ENCODE peak calls at places on chromosomes 1 and 21, in seven cellular contexts. P is H1, L is neuronal stem cell, E is IMR-90, B is mesendoderm, J is mesenchymal stem cell, Y is trophoblast cell. W is an unnamed sample.

GRCh38 chr1:23555949-23556640 is 3.2 kb downstream of the ID3 start:
- DNase-seq in P (peak), L (no peak), E (peak), B (peak), J (peak), Y (peak), W (peak)

GRCh38 chr1:159091547-159092397 is 15.2 kb upstream of the AIM2 start:
- DNase-seq in P (no peak), L (no peak), E (peak), B (no peak), J (peak), Y (no peak), W (no peak)

GRCh38 chr1:8343464-8344001 is 25.6 kb downstream of the SLC45A1 start:
- DNase-seq in P (no peak), L (no peak), E (peak), B (no peak), J (peak), Y (peak), W (peak)

GRCh38 chr1:177686929-177687328 is 282.9 kb downstream of the SEC16B start:
- DNase-seq in P (no peak), L (no peak), E (no peak), B (no peak), J (no peak), Y (no peak), W (no peak)

GRCh38 chr1:17437260-17438175 is 2.0 kb downstream of the RCC2 start:
- DNase-seq in P (no peak), L (peak), E (peak), B (peak), J (peak), Y (no peak), W (no peak)

GRCh38 chr1:55716151-55716550 is 501.0 kb upstream of the USP24 start:
- DNase-seq in P (no peak), L (no peak), E (peak), B (no peak), J (no peak), Y (no peak), W (no peak)

GRCh38 chr21:44955141-44955802 is 15.4 kb downstream of the SLX9 start:
- DNase-seq in P (no peak), L (no peak), E (peak), B (no peak), J (peak), Y (no peak), W (no peak)

GRCh38 chr1:226733876-226734414 is 5.1 kb downstream of the ITPKB start:
- DNase-seq in P (no peak), L (no peak), E (peak), B (no peak), J (no peak), Y (no peak), W (no peak)

GRCh38 chr1:154407021-154407865 is 2.1 kb downstream of the IL6R start:
- DNase-seq in P (no peak), L (no peak), E (no peak), B (no peak), J (peak), Y (no peak), W (no peak)

GRCh38 chr1:47575855-47576757 is 138.3 kb downstream of the FOXD2 start:
- DNase-seq in P (no peak), L (no peak), E (peak), B (peak), J (peak), Y (no peak), W (no peak)

DNA sequence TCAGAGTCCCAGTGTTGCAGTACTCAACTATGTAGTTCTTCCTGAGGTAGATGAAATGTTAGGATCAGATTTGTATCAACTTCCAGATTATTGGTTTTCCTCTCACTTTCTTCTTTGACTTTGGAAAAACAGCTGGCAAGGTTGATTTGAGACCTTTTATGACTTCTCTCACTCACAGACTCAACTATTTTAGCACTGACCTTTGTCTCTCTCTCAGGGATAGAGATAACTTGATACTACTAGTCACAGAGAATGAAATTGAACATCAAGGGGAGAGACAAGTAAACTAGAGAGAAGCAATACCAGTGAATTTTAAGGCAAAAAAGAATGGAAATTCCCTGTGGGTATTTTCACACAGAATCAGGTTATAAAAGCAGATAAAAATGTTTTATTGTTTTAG is 159.7 kb upstream of the B3GALT2 start:
- DNase-seq in P (no peak), L (no peak), E (no peak), B (no peak), J (no peak), Y (no peak), W (no peak)
- H2AK5ac ChIP-seq in P (no peak), L (no peak), E (no peak), B (no peak), J (no peak), Y (no peak), W (no peak)

DNA sequence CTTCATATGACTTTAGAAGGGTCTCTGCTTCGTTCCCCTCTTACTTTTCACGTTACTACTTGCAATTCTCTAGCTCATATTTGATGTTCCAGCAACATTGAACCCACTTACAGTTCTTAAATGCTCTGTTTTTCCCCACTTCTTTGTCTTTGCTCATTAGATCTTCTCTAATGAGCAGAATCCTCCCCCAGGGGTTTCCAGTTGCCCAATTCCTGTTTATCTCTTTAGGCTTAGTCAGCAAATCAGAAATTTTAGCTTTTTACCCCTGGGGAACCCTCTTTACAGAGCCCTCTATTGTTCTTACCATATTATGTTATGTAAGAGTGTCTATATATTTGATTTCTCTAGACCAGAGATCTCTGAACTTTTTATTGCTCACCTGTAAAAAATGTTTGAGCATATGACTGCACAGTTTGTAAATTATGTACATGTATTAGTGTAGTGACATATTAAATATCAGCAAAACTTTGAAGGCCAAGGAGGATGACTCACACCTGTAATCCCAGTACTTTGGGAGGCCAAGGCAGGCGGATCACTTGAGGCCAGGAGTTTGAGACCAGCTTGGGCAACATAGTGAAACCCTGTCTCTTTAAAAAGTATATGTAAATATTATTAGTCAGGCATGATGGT is 71.4 kb downstream of the FNBP1L start:
- DNase-seq in P (no peak), L (no peak), E (peak), B (no peak), J (peak), Y (no peak), W (no peak)
- H3K4me2 ChIP-seq in P (no peak), L (no peak), E (no peak), B (no peak), J (no peak), Y (no peak), W (no peak)

DNA sequence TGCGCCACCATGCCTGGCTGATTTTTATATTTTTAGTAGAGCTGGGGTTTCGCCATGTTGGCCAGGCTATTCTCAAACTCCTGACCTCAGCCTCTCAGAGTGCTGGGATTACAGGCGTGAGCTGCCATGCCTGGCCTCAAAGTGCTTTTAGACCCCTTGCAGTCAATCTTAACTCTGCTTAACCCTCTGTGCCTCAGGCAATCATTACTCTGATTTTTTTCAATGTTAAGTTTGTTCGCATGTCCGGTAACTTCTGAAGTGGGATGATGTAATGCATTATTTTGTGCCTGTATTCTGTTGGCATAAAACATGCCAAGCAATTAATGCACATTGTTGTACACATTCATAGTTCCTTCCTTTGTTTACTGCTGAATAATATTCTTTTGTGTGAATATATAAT is 18.6 kb downstream of the SMG7 start:
- DNase-seq in P (no peak), L (no peak), E (no peak), B (no peak), J (no peak), Y (no peak), W (no peak)
- H3K4ac ChIP-seq in P (no peak), L (no peak), E (no peak), B (no peak), J (no peak), Y (no peak), W (no peak)

GRCh38 chr1:4003846-4004505 is 103.9 kb upstream of the C1orf174 start:
- DNase-seq in P (no peak), L (no peak), E (no peak), B (no peak), J (no peak), Y (no peak), W (no peak)
- H2AK5ac ChIP-seq in P (no peak), L (no peak), E (no peak), B (no peak), J (no peak), Y (no peak), W (no peak)

DNA sequence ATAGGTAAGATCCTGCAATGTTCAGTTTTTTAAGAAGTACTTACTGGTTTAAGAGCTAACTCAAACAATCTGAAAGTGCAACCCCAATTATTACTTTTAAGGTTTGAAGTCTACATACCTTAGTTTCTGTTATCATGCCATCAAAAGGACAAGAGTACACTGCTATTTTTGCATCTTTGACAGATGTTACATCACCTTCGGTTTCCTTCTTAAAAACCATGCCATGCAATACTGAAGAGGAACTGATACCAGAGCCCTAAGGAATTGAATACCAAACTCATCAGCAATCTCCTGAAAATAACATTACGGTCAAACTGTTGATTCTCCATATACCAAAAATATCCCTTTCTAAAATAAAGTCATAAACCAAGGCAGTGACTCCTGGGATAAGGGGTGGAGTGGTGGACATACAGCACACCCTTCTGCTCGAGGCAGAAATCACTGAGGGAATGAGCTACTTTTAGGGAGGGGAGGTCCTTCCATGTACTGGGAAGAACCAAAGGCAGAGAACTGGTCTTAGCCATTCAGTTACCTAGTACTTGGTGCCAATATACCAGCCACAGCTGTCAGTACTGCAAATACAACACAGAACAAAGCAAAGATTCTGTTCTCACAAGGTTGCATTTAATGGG is 8.5 kb downstream of the CCT8 start:
- DNase-seq in P (no peak), L (no peak), E (no peak), B (no peak), J (no peak), Y (no peak), W (no peak)
- H3K4me2 ChIP-seq in P (no peak), L (no peak), E (no peak), B (no peak), J (no peak), Y (no peak), W (no peak)

GRCh38 chr1:43258370-43258769 is 11.4 kb upstream of the TMEM125 start:
- DNase-seq in P (no peak), L (no peak), E (no peak), B (no peak), J (no peak), Y (no peak), W (no peak)
- H3K4ac ChIP-seq in P (no peak), L (no peak), E (no peak), B (no peak), J (no peak), Y (no peak), W (no peak)

DNA sequence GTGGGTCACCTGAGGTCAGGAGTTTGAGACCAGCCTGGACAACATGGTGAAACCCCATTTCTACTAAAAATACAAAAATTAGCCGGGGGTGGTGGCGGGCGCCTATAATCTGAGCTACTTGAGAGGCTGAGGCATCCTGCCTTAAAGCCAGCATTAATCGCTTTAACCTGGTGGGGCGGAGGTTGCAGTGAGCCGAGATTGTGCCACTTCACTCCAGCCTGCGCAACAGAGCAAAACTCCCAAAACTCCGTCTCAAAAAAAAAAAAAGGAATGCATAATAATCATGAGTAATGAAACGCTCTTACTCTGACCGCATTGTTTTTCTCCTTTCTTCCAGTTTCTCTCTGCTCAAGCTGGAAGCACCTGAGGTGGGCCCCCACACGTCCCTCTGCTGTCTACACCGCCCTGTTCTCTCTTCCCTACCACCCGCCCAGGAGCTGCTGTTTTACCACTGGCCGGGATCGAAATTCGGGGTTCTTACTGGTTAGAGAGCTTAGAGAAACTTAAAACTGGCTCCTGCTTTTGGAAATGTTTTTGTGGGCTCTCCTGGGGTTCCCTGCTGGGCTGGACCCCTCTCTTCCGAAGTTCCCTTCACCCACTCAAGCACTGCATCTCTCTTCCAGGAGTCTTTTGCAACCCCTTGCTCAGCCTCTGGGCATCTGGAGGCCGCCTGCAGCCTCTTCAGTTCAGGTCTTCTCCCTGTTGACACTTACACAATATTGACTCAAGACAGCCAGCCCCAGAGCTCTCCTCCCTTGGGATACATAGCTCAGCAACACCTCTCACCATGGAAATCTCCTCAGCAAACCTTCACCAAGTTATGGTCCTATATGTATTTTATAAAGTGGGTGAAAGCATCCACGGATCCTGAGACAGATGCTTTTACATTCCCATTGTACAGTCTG is 62.5 kb downstream of the FAM163A start:
- DNase-seq in P (no peak), L (no peak), E (no peak), B (no peak), J (no peak), Y (peak), W (no peak)
- H2AK5ac ChIP-seq in P (no peak), L (no peak), E (no peak), B (no peak), J (no peak), Y (no peak), W (no peak)

GRCh38 chr1:201748331-201748730 is 80.6 kb upstream of the IPO9 start:
- DNase-seq in P (no peak), L (no peak), E (peak), B (peak), J (peak), Y (peak), W (no peak)
- H3K4me2 ChIP-seq in P (no peak), L (no peak), E (peak), B (no peak), J (no peak), Y (no peak), W (no peak)

GRCh38 chr21:38272215-38272614 is 15.4 kb downstream of the KCNJ15 start:
- DNase-seq in P (no peak), L (no peak), E (no peak), B (no peak), J (no peak), Y (no peak), W (no peak)
- H3K4ac ChIP-seq in P (no peak), L (no peak), E (peak), B (no peak), J (peak), Y (no peak), W (no peak)

W was measured in H9.